ENCODE peak calls at places on chromosomes 4 and X, in eight cellular contexts. P is suprapubic skin, C is GM12891, U is esophagus muscularis mucosa, B is SK-N-SH, G is upper lobe of left lung, J is HCT116, V is transverse colon. K is an unnamed sample.

GRCh38 chr4:99693164-99693563 is 35.5 kb upstream of the C4orf54 start:
- DNase-seq in P (no peak), C (no peak), U (no peak), B (no peak), G (no peak), J (no peak), V (no peak), K (no peak)

GRCh38 chr4:38489924-38490639 is 173.9 kb upstream of the KLF3 start:
- DNase-seq in P (no peak), C (no peak), U (peak), B (no peak), G (no peak), J (no peak), V (peak), K (no peak)

GRCh38 chr4:152278505-152279301 is 257.2 kb downstream of the FBXW7 start:
- DNase-seq in P (peak), C (no peak), U (peak), B (no peak), G (no peak), J (no peak), V (peak), K (no peak)

GRCh38 chrX:154779261-154779660 is 16.6 kb downstream of the DKC1 start:
- DNase-seq in P (no peak), C (no peak), U (no peak), B (no peak), G (no peak), J (no peak), V (no peak), K (no peak)

GRCh38 chr4:61517144-61517543 is 317.0 kb downstream of the ADGRL3 start:
- DNase-seq in P (no peak), C (no peak), U (no peak), B (no peak), G (peak), J (no peak), V (peak), K (no peak)

GRCh38 chr4:117385531-117385930 is 300.2 kb upstream of the TRAM1L1 start:
- DNase-seq in P (no peak), C (no peak), U (no peak), B (no peak), G (no peak), J (no peak), V (no peak), K (no peak)

GRCh38 chr4:41750158-41750623 is 1.7 kb upstream of the PHOX2B start:
- DNase-seq in P (no peak), C (no peak), U (peak), B (no peak), G (no peak), J (no peak), V (no peak), K (no peak)

GRCh38 chr4:54276633-54277426 is 47.7 kb downstream of the PDGFRA start:
- DNase-seq in P (no peak), C (no peak), U (no peak), B (no peak), G (peak), J (no peak), V (no peak), K (no peak)

GRCh38 chrX:132409780-132410556 is 78.9 kb downstream of the MBNL3 start:
- DNase-seq in P (no peak), C (no peak), U (no peak), B (no peak), G (no peak), J (no peak), V (no peak), K (no peak)

GRCh38 chr4:86013623-86014022 is 346.2 kb downstream of the MAPK10 start:
- DNase-seq in P (no peak), C (no peak), U (no peak), B (no peak), G (no peak), J (no peak), V (no peak), K (no peak)

GRCh38 chr4:137124278-137124932 is 407.9 kb downstream of the PCDH18 start:
- DNase-seq in P (no peak), C (no peak), U (no peak), B (peak), G (no peak), J (peak), V (no peak), K (peak)

GRCh38 chr4:147347217-147347616 is 133.7 kb upstream of the EDNRA start:
- DNase-seq in P (no peak), C (no peak), U (no peak), B (no peak), G (no peak), J (no peak), V (no peak), K (no peak)

GRCh38 chrX:47936224-47936939 is 67.4 kb downstream of the ZNF182 start:
- DNase-seq in P (no peak), C (no peak), U (no peak), B (no peak), G (peak), J (no peak), V (no peak), K (no peak)

GRCh38 chr4:171676555-171677215 is 136.5 kb upstream of the GALNTL6 start:
- DNase-seq in P (no peak), C (no peak), U (no peak), B (no peak), G (no peak), J (no peak), V (no peak), K (no peak)

GRCh38 chrX:50114113-50114512 is 86.7 kb downstream of the AKAP4 start:
- DNase-seq in P (no peak), C (no peak), U (no peak), B (no peak), G (no peak), J (no peak), V (no peak), K (no peak)

GRCh38 chrX:115333446-115333845 is 43.9 kb downstream of the LUZP4 start:
- DNase-seq in P (no peak), C (no peak), U (no peak), B (no peak), G (no peak), J (no peak), V (no peak), K (no peak)

GRCh38 chrX:131746491-131746968 is 202.7 kb downstream of the OR13H1 start:
- DNase-seq in P (peak), C (no peak), U (no peak), B (peak), G (no peak), J (peak), V (peak), K (peak)

GRCh38 chr4:108018038-108018883 is 28.6 kb downstream of the HADH start:
- DNase-seq in P (peak), C (peak), U (peak), B (peak), G (no peak), J (peak), V (peak), K (peak)

GRCh38 chrX:133414399-133415275 is 652 bp downstream of the GPC4 start:
- DNase-seq in P (no peak), C (no peak), U (no peak), B (peak), G (peak), J (no peak), V (peak), K (no peak)

GRCh38 chrX:39150621-39151020 is 349.4 kb downstream of the MID1IP1 start:
- DNase-seq in P (no peak), C (no peak), U (no peak), B (no peak), G (no peak), J (no peak), V (no peak), K (no peak)

GRCh38 chr4:10054571-10055041 is 33.3 kb upstream of the SLC2A9 start:
- DNase-seq in P (no peak), C (no peak), U (peak), B (no peak), G (no peak), J (no peak), V (no peak), K (no peak)

GRCh38 chr4:186942745-186943606 is 219.3 kb upstream of the FAT1 start:
- DNase-seq in P (no peak), C (no peak), U (no peak), B (peak), G (no peak), J (no peak), V (no peak), K (no peak)

GRCh38 chr4:93730760-93731159 is 97.8 kb upstream of the ATOH1 start:
- DNase-seq in P (peak), C (no peak), U (no peak), B (no peak), G (peak), J (no peak), V (no peak), K (no peak)

GRCh38 chrX:136047969-136048368 is 62.7 kb downstream of the SLC9A6 start:
- DNase-seq in P (no peak), C (no peak), U (no peak), B (no peak), G (no peak), J (no peak), V (no peak), K (no peak)

GRCh38 chr4:147057631-147057980 is 111.9 kb upstream of the TTC29 start:
- DNase-seq in P (no peak), C (no peak), U (no peak), B (no peak), G (no peak), J (no peak), V (no peak), K (no peak)

GRCh38 chrX:40105791-40106676 is 8.3 kb upstream of the BCOR start:
- DNase-seq in P (no peak), C (no peak), U (no peak), B (peak), G (peak), J (no peak), V (peak), K (peak)

GRCh38 chr4:17367201-17367600 is 144.7 kb downstream of the QDPR start:
- DNase-seq in P (no peak), C (no peak), U (no peak), B (no peak), G (no peak), J (no peak), V (no peak), K (no peak)

GRCh38 chrX:139543920-139544319 is 13.4 kb downstream of the F9 start:
- DNase-seq in P (no peak), C (no peak), U (no peak), B (no peak), G (no peak), J (no peak), V (no peak), K (no peak)

GRCh38 chrX:23003121-23003520 is 3.4 kb downstream of the DDX53 start:
- DNase-seq in P (no peak), C (no peak), U (no peak), B (no peak), G (no peak), J (no peak), V (no peak), K (no peak)

GRCh38 chr4:71094201-71094600 is 100.8 kb downstream of the DCK start:
- DNase-seq in P (no peak), C (no peak), U (no peak), B (no peak), G (no peak), J (no peak), V (no peak), K (no peak)

GRCh38 chrX:38271154-38271716 is 50.6 kb upstream of the SRPX start:
- DNase-seq in P (no peak), C (no peak), U (no peak), B (no peak), G (no peak), J (no peak), V (no peak), K (no peak)

GRCh38 chr4:23897564-23898109 is 7.8 kb upstream of the PPARGC1A start:
- DNase-seq in P (no peak), C (no peak), U (no peak), B (no peak), G (no peak), J (no peak), V (no peak), K (no peak)

GRCh38 chr4:139229534-139230039 is 50.4 kb downstream of the MGARP start:
- DNase-seq in P (no peak), C (no peak), U (no peak), B (peak), G (no peak), J (peak), V (no peak), K (no peak)

GRCh38 chr4:183335369-183335940 is 13.2 kb upstream of the CLDN24 start:
- DNase-seq in P (no peak), C (no peak), U (no peak), B (no peak), G (no peak), J (peak), V (no peak), K (no peak)
- TF ChIP-seq POLR2AphosphoS5 in P (no peak), C (no peak), U (no peak), B (peak), G (no peak), J (peak), V (no peak), K (no peak)

GRCh38 chrX:16155586-16155985 is 11.7 kb upstream of the MAGEB17 start:
- DNase-seq in P (no peak), C (no peak), U (no peak), B (no peak), G (no peak), J (no peak), V (no peak), K (no peak)

GRCh38 chrX:16164748-16165147 is 2.5 kb upstream of the MAGEB17 start:
- DNase-seq in P (no peak), C (no peak), U (no peak), B (no peak), G (no peak), J (no peak), V (no peak), K (no peak)

GRCh38 chrX:16162391-16162790 is 4.9 kb upstream of the MAGEB17 start:
- DNase-seq in P (no peak), C (no peak), U (no peak), B (no peak), G (no peak), J (no peak), V (no peak), K (no peak)

DNA sequence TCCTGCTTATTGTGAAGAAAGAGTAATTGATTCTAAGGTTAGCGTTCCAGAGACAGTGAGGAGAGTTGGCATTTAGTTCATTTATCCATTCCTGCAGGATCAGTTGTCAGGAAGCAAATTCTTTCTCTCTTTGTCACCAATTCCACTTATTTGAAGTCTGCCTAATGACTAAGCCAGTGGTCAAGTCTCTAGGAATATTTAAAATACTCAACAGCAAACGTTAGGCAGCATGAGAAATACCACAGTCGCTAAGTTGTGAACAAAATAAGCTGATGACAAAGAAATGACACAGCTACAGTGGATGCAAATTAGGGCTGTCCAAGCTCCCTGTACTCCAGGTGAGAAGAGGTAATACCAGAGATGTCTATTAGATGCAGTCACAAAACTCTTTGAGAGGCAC is 6.6 kb upstream of the MAGEB17 start:
- DNase-seq in P (no peak), C (no peak), U (no peak), B (no peak), G (no peak), J (peak), V (no peak), K (no peak)
- TF ChIP-seq POLR2AphosphoS5 in P (no peak), C (no peak), U (no peak), B (peak), G (no peak), J (no peak), V (no peak), K (no peak)

DNA sequence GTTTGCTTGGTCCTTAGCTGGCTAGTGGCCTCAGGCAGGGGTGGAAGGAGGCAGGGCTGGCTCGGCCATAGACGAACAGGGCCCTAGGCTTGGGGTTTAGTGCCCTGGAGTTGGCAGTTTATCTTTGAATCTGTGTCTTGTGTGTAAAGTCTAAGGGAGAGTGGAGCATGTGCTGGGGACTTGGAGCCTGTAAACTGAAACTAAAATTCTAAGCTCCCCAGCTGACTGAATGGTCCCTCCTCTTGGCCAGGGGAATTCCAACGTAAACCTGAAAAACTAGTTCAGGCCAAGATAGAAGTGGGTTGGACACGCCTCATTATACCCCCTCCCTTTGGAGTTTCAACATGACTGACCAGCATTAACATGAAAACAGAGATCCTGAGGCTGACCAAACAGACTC is 46.1 kb upstream of the GPR78 start:
- DNase-seq in P (no peak), C (no peak), U (no peak), B (no peak), G (no peak), J (peak), V (peak), K (no peak)
- TF ChIP-seq POLR2AphosphoS5 in P (no peak), C (no peak), U (no peak), B (no peak), G (peak), J (peak), V (no peak), K (no peak)

GRCh38 chr4:163810757-163811156 is 316.3 kb downstream of the TMA16 start:
- DNase-seq in P (no peak), C (no peak), U (no peak), B (no peak), G (no peak), J (no peak), V (no peak), K (no peak)

GRCh38 chr4:163804001-163804400 is 309.5 kb downstream of the TMA16 start:
- DNase-seq in P (no peak), C (no peak), U (no peak), B (no peak), G (no peak), J (no peak), V (no peak), K (no peak)

DNA sequence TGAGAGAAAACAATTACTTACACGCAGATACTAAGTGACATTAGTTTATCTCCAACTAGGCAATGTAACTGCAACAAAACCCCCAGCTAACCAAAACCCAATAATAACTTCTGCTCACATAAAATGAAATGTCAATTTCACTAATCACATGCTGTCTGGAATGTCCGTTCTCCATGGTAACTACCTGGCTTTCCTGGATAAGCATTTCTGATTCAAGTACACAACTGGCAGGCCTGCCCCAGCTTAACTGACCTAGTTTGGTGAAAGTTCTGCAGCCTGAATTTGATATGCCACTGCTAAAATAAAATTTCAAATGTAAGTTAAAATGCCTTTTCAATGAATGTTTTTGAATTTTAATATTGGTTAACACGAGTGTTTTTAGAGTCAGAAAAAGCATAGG is 313.6 kb downstream of the TMA16 start:
- DNase-seq in P (no peak), C (no peak), U (no peak), B (no peak), G (no peak), J (no peak), V (no peak), K (no peak)
- TF ChIP-seq POLR2AphosphoS5 in P (no peak), C (no peak), U (no peak), B (no peak), G (no peak), J (no peak), V (no peak), K (no peak)

DNA sequence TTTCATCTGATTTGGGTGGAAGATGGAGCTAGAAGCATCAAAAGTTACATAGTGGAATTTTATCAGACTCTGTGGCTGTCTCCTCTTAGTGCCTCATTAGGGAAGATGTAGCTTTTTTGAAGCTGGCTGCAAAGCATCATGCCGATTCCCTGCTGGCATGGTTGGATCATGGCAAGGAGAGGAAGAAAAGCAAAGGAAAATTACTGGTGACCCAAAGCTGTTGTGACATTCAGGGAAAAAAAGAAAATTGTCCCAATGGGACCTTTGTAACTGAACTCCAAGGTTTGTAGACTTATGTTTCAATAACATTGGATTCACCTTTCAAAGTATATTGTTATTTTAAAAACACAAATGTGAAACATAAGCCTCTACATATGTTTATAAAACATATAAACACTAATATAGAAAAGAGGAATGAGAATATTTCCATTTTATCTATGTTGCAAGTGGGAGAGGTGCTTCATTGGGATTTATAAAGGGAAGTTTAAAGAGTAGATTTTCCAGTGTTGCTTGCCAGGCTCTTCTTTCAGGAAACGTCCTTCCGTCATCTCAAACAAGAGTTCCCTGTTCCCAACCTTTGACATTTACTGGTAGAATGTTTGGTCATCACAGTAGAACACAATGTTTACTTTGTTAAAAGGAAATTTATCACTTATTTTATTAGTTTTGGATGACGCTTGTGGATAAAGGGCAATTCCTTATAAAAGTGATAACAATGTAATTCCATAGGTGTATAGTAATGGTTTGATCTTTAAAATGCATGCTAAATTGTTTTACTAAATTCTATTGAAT is 190.1 kb upstream of the GPRIN3 start:
- DNase-seq in P (no peak), C (no peak), U (no peak), B (no peak), G (no peak), J (no peak), V (no peak), K (no peak)
- TF ChIP-seq POLR2AphosphoS5 in P (no peak), C (no peak), U (no peak), B (no peak), G (no peak), J (no peak), V (no peak), K (no peak)

GRCh38 chr4:87584509-87584908 is 23.8 kb upstream of the DSPP start:
- DNase-seq in P (no peak), C (no peak), U (no peak), B (no peak), G (no peak), J (no peak), V (no peak), K (no peak)
- TF ChIP-seq POLR2AphosphoS5 in P (no peak), C (no peak), U (no peak), B (no peak), G (no peak), J (no peak), V (no peak), K (no peak)

GRCh38 chr4:140533951-140534480 is 10.0 kb downstream of the ELMOD2 start:
- DNase-seq in P (no peak), C (no peak), U (no peak), B (no peak), G (no peak), J (no peak), V (no peak), K (no peak)

GRCh38 chr4:140523857-140524742 is at the start of gene ELMOD2:
- DNase-seq in P (peak), C (peak), U (peak), B (peak), G (peak), J (peak), V (peak), K (peak)

DNA sequence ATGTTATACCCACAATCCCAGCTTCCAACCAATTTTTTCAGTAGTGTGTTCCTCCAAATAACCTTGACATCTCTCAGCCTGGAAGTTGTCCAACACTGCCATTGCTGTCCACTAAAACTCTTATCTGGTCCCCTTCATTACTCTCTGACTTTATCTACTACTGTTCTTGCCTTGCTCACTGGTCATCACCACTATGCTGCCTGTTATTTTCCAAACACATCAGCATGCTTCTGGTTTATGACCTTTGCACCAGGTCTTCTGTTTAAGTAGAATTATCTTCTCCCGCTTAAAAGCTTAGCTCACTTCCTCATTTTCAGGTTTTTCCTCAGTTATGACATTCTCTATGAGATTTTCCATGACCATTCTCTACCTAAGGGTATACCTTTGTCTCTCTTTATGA is 5.5 kb downstream of the ELMOD2 start:
- DNase-seq in P (no peak), C (no peak), U (no peak), B (peak), G (no peak), J (no peak), V (no peak), K (no peak)
- TF ChIP-seq POLR2AphosphoS5 in P (no peak), C (no peak), U (no peak), B (no peak), G (no peak), J (no peak), V (no peak), K (no peak)